ENCODE peak calls at places on chromosome 9, in eight cellular contexts. V is AG10803; C is NB4; S is uterus; Q is Caco-2; L is neural crest cell; E is CD4-positive, alpha-beta T cell; N is GM20000. U is an unnamed sample.
A peak's percentile ranks its signal among the peaks of the same experiment; 100 is the strongest.

GRCh38 chr9:91603940-91604339 is 180.3 kb upstream of the NFIL3 start:
- DNase-seq in V (no peak), C (no peak), S (no peak), Q (no peak), L (no peak), E (no peak), N (no peak), U (no peak)

GRCh38 chr9:108160705-108161233 is 671.2 kb upstream of the KLF4 start:
- DNase-seq in V (no peak), C (no peak), S (no peak), Q (no peak), L (no peak), E (no peak), N (no peak), U (no peak)

GRCh38 chr9:81656004-81656403 is 33.3 kb downstream of the TLE1 start:
- DNase-seq in V (no peak), C (no peak), S (no peak), Q (no peak), L (no peak), E (no peak), N (no peak), U (no peak)

GRCh38 chr9:38294130-38294529 is 98.4 kb upstream of the ALDH1B1 start:
- DNase-seq in V (no peak), C (no peak), S (no peak), Q (no peak), L (no peak), E (no peak), N (no peak), U (no peak)

GRCh38 chr9:129281506-129282145 is 103.6 kb upstream of the IER5L start:
- DNase-seq in V (no peak), C (no peak), S (no peak), Q (no peak), L (no peak), E (no peak), N (no peak), U (peak; percentile 8)

GRCh38 chr9:8733096-8733954 is 933.7 kb upstream of the DMAC1 start:
- DNase-seq in V (no peak), C (no peak), S (peak; percentile 26), Q (no peak), L (peak; percentile 23), E (no peak), N (no peak), U (no peak)

GRCh38 chr9:38205279-38205678 is 136.3 kb upstream of the SHB start:
- DNase-seq in V (no peak), C (no peak), S (no peak), Q (no peak), L (no peak), E (no peak), N (no peak), U (no peak)

GRCh38 chr9:71743217-71743705 is 25.1 kb downstream of the CEMIP2 start:
- DNase-seq in V (no peak), C (no peak), S (no peak), Q (no peak), L (no peak), E (no peak), N (no peak), U (no peak)

GRCh38 chr9:35919212-35920003 is 10.1 kb downstream of the SPAAR start:
- DNase-seq in V (no peak), C (no peak), S (no peak), Q (no peak), L (no peak), E (no peak), N (no peak), U (no peak)

GRCh38 chr9:88998506-88998905 is 7.2 kb downstream of the S1PR3 start:
- DNase-seq in V (no peak), C (no peak), S (no peak), Q (no peak), L (no peak), E (no peak), N (no peak), U (no peak)

GRCh38 chr9:136343121-136343883 is 16.0 kb downstream of the GPSM1 start:
- DNase-seq in V (no peak), C (no peak), S (no peak), Q (no peak), L (no peak), E (no peak), N (no peak), U (no peak)

GRCh38 chr9:113593682-113594281 is 130.3 kb downstream of the RGS3 start:
- DNase-seq in V (peak; percentile 98), C (peak; percentile 89), S (peak; percentile 93), Q (peak; percentile 65), L (peak; percentile 81), E (no peak), N (peak; percentile 61), U (no peak)

GRCh38 chr9:123544007-123544827 is 188.2 kb downstream of the CRB2 start:
- DNase-seq in V (peak; percentile 46), C (peak; percentile 46), S (no peak), Q (no peak), L (peak; percentile 37), E (no peak), N (peak; percentile 49), U (no peak)

GRCh38 chr9:10095208-10095607 is 517.6 kb downstream of the PTPRD start:
- DNase-seq in V (no peak), C (no peak), S (no peak), Q (no peak), L (no peak), E (no peak), N (no peak), U (no peak)

GRCh38 chr9:75111019-75111622 is 22.8 kb downstream of the OSTF1 start:
- DNase-seq in V (no peak), C (no peak), S (no peak), Q (no peak), L (no peak), E (no peak), N (no peak), U (no peak)

GRCh38 chr9:72812622-72813111 is 140.2 kb downstream of the ALDH1A1 start:
- DNase-seq in V (peak; percentile 19), C (no peak), S (no peak), Q (no peak), L (no peak), E (no peak), N (no peak), U (no peak)

GRCh38 chr9:72808446-72808768 is 144.4 kb downstream of the ALDH1A1 start:
- DNase-seq in V (no peak), C (no peak), S (no peak), Q (no peak), L (no peak), E (no peak), N (no peak), U (no peak)

GRCh38 chr9:72809586-72809985 is 143.3 kb downstream of the ALDH1A1 start:
- DNase-seq in V (no peak), C (no peak), S (no peak), Q (no peak), L (no peak), E (no peak), N (no peak), U (no peak)

GRCh38 chr9:72813544-72813943 is 139.3 kb downstream of the ALDH1A1 start:
- DNase-seq in V (no peak), C (no peak), S (no peak), Q (no peak), L (no peak), E (no peak), N (no peak), U (no peak)

GRCh38 chr9:72807765-72808445 is 144.9 kb downstream of the ALDH1A1 start:
- DNase-seq in V (no peak), C (no peak), S (no peak), Q (no peak), L (no peak), E (no peak), N (peak; percentile 22), U (no peak)
- TF ChIP-seq CTCF in V (peak; percentile 21), C (no peak), S (no peak), Q (no peak), L (peak; percentile 48), E (no peak), N (peak; percentile 20), U (no peak)

GRCh38 chr9:2242778-2243395 is 227.7 kb downstream of the SMARCA2 start:
- DNase-seq in V (no peak), C (no peak), S (peak; percentile 31), Q (peak; percentile 41), L (peak; percentile 14), E (no peak), N (no peak), U (no peak)

GRCh38 chr9:2235623-2236022 is 220.5 kb downstream of the SMARCA2 start:
- DNase-seq in V (no peak), C (no peak), S (no peak), Q (no peak), L (no peak), E (no peak), N (no peak), U (no peak)

GRCh38 chr9:2241875-2242741 is 227.0 kb downstream of the SMARCA2 start:
- DNase-seq in V (peak; percentile 85), C (peak; percentile 83), S (peak; percentile 89), Q (peak; percentile 65), L (peak; percentile 91), E (peak; percentile 28), N (peak; percentile 65), U (peak; percentile 45)

GRCh38 chr9:2243666-2244555 is 228.8 kb downstream of the SMARCA2 start:
- DNase-seq in V (no peak), C (no peak), S (no peak), Q (no peak), L (no peak), E (no peak), N (no peak), U (no peak)

GRCh38 chr9:2241461-2241874 is 226.3 kb downstream of the SMARCA2 start:
- DNase-seq in V (peak; percentile 78), C (peak; percentile 48), S (peak; percentile 61), Q (no peak), L (peak; percentile 90), E (no peak), N (peak; percentile 9), U (no peak)
- TF ChIP-seq CTCF in V (peak; percentile 44), C (peak; percentile 15), S (peak; percentile 26), Q (no peak), L (peak; percentile 77), E (no peak), N (no peak), U (no peak)

DNA sequence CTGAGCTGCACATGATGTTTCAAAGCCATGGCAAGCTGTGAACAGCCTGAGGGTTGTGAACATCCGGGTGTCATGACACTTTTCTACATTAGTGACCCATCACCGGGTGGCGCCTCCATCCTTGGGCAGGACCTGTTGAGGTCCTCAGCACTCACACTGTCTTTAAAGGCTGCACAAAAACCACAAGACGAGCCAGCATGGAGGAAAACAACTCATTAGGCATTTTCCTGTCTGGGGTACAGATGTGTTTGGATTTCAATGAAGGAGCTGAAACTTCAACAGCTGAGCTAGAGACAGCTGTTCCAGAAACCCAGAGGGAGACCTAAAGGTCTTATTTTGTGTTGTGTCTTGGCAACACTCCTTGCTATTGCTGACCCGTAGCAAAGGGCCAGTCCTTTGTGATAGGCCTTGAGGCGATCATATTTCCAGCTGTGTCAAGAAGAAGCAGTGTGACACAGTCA is 151.9 kb upstream of the VLDLR start:
- DNase-seq in V (peak; percentile 45), C (peak; percentile 76), S (peak; percentile 34), Q (peak; percentile 50), L (peak; percentile 2), E (no peak), N (peak; percentile 25), U (no peak)
- TF ChIP-seq CTCF in V (no peak), C (peak; percentile 56), S (peak; percentile 3), Q (peak; percentile 17), L (no peak), E (no peak), N (peak; percentile 9), U (no peak)

DNA sequence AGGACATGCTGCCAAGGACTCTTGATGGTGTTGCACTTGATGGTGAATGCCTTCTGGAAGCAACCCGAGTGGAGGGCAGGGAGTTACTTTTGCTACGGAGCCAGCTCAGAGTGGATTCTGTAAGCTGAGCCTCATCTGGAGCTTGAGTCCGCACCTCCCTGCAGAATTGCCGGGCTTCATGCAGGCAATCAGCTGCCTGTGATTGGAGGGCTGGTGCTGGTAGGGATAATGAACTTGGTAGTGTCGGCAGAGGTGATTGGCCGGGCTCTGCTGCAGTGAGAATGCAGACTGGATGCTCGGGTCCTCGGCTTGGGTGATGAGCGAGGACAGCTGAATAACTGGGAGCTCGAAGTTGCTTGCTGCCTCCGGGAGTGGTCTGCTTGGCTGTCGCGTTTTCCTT is 23.1 kb downstream of the SLC25A25 start:
- DNase-seq in V (peak; percentile 94), C (no peak), S (peak; percentile 75), Q (no peak), L (peak; percentile 39), E (no peak), N (no peak), U (no peak)
- TF ChIP-seq CTCF in V (no peak), C (no peak), S (no peak), Q (no peak), L (no peak), E (no peak), N (no peak), U (no peak)